ENCODE peak calls at places on chromosome 4, in four cellular contexts. S is WERI-Rb-1, N is astrocyte of the cerebellum, C is GM12865. R is an unnamed sample.
A peak's percentile ranks its signal among the peaks of the same experiment; 100 is the strongest.

GRCh38 chr4:153645183-153645582 is 38.9 kb upstream of the TLR2 start:
- DNase-seq in C (no peak), N (no peak), S (peak; percentile 20), R (no peak)

GRCh38 chr4:76748649-76749048 is 149.3 kb downstream of the SOWAHB start:
- DNase-seq in S (peak; percentile 56), C (peak; percentile 75), N (no peak), R (no peak)

GRCh38 chr4:13349096-13349495 is 135.0 kb downstream of the RAB28 start:
- DNase-seq in N (no peak), S (no peak), C (no peak), R (no peak)

GRCh38 chr4:38266616-38267015 is 306.4 kb downstream of the PTTG2 start:
- DNase-seq in C (peak; percentile 27), N (no peak), S (no peak), R (no peak)

GRCh38 chr4:135354876-135355275 is 1153.3 kb upstream of the PABPC4L start:
- DNase-seq in N (no peak), C (no peak), S (no peak), R (no peak)

GRCh38 chr4:138181288-138181687 is 60.9 kb downstream of the SLC7A11 start:
- DNase-seq in S (peak; percentile 68), C (no peak), N (peak; percentile 35), R (no peak)

GRCh38 chr4:26238782-26239647 is 81.8 kb upstream of the RBPJ start:
- DNase-seq in S (peak; percentile 98), C (no peak), N (no peak), R (no peak)

GRCh38 chr4:144906181-144906895 is 191.7 kb downstream of the ANAPC10 start:
- DNase-seq in C (peak; percentile 48), S (no peak), N (peak; percentile 74), R (no peak)

GRCh38 chr4:88244821-88245579 is 39.4 kb downstream of the PPM1K start:
- DNase-seq in S (no peak), N (no peak), C (no peak), R (no peak)

GRCh38 chr4:76831475-76832390 is 66.2 kb downstream of the SOWAHB start:
- DNase-seq in S (no peak), C (no peak), N (no peak), R (no peak)

GRCh38 chr4:48360285-48360965 is 19.1 kb downstream of the SLAIN2 start:
- DNase-seq in N (peak; percentile 65), C (no peak), S (no peak), R (no peak)

GRCh38 chr4:111066001-111066400 is 443.1 kb upstream of the PITX2 start:
- DNase-seq in S (no peak), N (no peak), C (no peak), R (no peak)

GRCh38 chr4:2673157-2673556 is 83.0 kb downstream of the TNIP2 start:
- DNase-seq in S (no peak), N (no peak), C (no peak), R (no peak)

GRCh38 chr4:56505269-56506109 is at the start of gene ARL9:
- DNase-seq in S (no peak), C (peak; percentile 37), N (peak; percentile 18), R (no peak)

GRCh38 chr4:20773144-20773997 is 73.1 kb downstream of the PACRGL start:
- DNase-seq in S (peak; percentile 61), N (peak; percentile 44), C (peak; percentile 49), R (no peak)

GRCh38 chr4:46505131-46505530 is 115.2 kb upstream of the GABRA2 start:
- DNase-seq in C (no peak), N (no peak), S (no peak), R (no peak)

GRCh38 chr4:113162089-113162488 is 112.6 kb downstream of the ANK2 start:
- DNase-seq in S (no peak), N (no peak), C (no peak), R (no peak)

GRCh38 chr4:100008048-100008447 is 58.0 kb upstream of the H2AZ1 start:
- DNase-seq in C (no peak), N (no peak), S (no peak), R (no peak)

GRCh38 chr4:150297861-150298474 is 219.7 kb downstream of the DCLK2 start:
- DNase-seq in S (peak; percentile 58), N (peak; percentile 70), C (peak; percentile 55), R (peak; percentile 15)

GRCh38 chr4:60216752-60217151 is 983.4 kb upstream of the ADGRL3 start:
- DNase-seq in S (no peak), N (peak; percentile 45), C (no peak), R (no peak)

GRCh38 chr4:110049951-110050925 is 137.6 kb downstream of the EGF start:
- DNase-seq in C (peak; percentile 71), S (peak; percentile 65), N (peak; percentile 31), R (peak; percentile 21)

GRCh38 chr4:157781361-157781760 is 391.5 kb downstream of the GASK1B start:
- DNase-seq in C (no peak), N (no peak), S (no peak), R (no peak)

GRCh38 chr4:187770345-187770744 is 225.2 kb upstream of the ZFP42 start:
- DNase-seq in N (no peak), C (no peak), S (no peak), R (no peak)

GRCh38 chr4:17111959-17112659 is 213.7 kb upstream of the LDB2 start:
- DNase-seq in C (peak; percentile 45), N (no peak), S (peak; percentile 21), R (no peak)

GRCh38 chr4:47510506-47511143 is 25.6 kb downstream of the ATP10D start:
- DNase-seq in N (no peak), C (peak; percentile 82), S (no peak), R (peak; percentile 80)

GRCh38 chr4:41935652-41936021 is 408 bp downstream of the TMEM33 start:
- DNase-seq in N (no peak), C (peak; percentile 37), S (no peak), R (no peak)

GRCh38 chr4:177290780-177291179 is 18.9 kb upstream of the NEIL3 start:
- DNase-seq in N (no peak), S (no peak), C (no peak), R (no peak)

GRCh38 chr4:67234296-67234695 is 311.0 kb downstream of the CENPC start:
- DNase-seq in S (no peak), C (no peak), N (no peak), R (no peak)

GRCh38 chr4:20266215-20267082 is 14.7 kb downstream of the SLIT2 start:
- DNase-seq in C (no peak), S (no peak), N (peak; percentile 81), R (no peak)

GRCh38 chr4:81504685-81505598 is 33.2 kb upstream of the RASGEF1B start:
- DNase-seq in N (no peak), S (peak; percentile 44), C (peak; percentile 48), R (no peak)

GRCh38 chr4:85555210-85555609 is 80.3 kb downstream of the ARHGAP24 start:
- DNase-seq in C (peak; percentile 72), N (no peak), S (no peak), R (peak; percentile 53)

DNA sequence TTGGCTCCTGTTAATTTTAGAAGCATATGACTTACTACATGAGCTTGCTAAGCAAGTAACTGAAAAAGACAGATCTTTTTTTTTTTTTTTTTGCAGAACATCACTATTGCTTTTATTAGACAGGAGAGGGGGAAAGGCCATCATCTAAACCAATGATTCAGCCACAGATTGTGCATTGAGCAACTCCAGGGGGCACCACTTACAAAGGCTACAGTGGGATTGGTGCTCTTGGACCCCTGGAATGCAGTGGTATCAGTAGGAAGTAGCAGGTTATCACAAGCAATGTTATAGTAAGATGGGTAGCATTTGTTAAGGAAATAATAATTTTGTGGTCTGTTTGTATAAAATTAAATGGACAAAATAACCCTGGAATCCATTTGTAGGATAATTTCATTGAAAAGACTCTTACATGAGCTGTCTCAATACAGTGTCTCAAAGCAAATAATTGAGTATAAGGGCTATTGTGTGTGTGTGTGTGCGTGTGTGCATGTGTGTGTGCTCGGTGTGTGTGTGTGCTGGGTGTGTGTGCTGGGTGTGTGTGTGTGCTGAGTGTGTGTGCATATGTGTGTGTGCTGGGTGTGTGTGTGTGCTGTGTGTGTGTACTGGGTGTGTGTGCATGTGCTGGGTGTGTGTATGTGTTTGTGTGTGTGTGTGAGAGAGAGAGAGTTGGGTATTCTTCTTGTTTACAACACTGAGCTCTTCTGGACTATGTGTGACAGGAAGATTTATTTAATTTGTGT is 296.3 kb downstream of the PCDH7 start:
- DNase-seq in N (no peak), C (no peak), S (no peak), R (no peak)
- H3K4me3 ChIP-seq in N (no peak overlapping the region), C (no peak overlapping the region), S (no peak overlapping the region), R (no peak overlapping the region)

DNA sequence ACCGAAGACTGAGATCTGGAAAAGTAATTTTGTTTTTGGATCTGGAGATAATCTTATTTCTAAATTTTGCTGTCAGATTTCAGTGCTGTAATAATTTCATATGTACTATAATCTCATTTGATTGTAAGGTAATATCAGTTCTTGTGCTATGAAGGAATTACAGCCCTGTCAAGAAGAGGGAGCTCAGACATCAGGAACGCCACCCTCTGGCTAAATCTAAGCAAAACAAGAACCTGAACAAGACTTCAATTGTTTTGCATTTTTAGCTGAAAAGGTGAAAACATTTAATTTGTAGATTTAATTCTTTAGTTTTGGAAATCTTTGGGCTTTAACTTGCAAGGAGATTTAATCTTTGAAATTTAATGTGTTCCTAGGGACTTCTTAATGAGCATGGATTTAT is 525.4 kb upstream of the HS3ST1 start:
- DNase-seq in C (no peak), S (peak; percentile 33), N (peak; percentile 1), R (no peak)
- TF ChIP-seq CTCF in C (no peak), S (peak; percentile 54), N (peak; percentile 27), R (peak; percentile 13)

DNA sequence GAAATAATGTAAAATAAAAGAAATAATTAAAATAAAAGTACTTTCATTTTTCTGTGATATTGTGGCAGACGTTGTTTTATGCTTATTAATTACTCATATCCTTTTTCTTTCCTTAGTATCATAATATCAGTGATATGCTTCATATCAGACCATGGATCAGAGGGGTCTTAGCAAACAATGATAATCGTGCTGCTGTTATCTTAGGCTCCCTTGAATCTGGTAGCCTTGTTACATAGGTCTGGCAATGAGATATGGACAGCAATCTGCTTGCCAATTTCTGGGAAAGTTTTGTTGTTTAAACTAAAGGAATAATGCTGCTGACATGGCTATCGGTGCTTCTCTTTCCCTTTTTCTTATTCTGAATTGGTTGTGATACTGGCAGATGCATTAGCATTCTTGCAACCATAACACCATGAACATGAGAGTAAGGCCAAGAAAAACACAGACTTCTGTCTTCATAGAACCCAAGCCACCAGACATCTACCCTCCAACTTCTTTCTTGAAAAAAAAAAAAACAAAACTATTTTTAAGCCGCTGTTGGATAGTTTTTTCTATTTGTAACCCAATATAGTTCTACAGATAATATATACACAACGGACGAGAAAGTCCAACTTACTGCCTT is 16.4 kb downstream of the EPHA5 start:
- DNase-seq in C (no peak), N (no peak), S (no peak), R (no peak)
- H3K4me3 ChIP-seq in C (no peak overlapping the region), N (no peak overlapping the region), S (no peak overlapping the region), R (no peak overlapping the region)

DNA sequence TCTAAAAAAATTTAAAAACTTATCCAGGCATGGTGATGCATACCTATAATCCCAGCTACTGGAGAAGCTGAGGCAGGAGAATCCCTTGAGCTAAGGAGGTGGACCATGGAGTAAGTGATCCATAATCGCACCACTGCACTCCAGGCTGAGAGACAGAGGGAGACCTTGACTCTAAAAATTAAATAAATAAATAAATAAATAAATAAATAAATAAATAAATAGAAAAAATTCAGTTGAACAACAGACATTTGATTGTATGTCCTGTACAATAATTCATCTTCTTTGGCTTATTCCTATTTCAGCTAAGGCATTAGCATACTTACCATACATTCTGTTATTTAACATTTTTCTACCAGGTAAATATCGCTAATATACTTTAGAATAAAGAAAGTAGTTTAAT is 726.1 kb upstream of the GALNTL6 start:
- DNase-seq in N (no peak), C (no peak), S (no peak), R (no peak)
- TF ChIP-seq CTCF in N (no peak), C (no peak), S (no peak), R (no peak)